ENCODE peak calls at places on chromosomes 3 and 15, in four cellular contexts. One of them, this sample, is unnamed.
A peak's percentile ranks its signal among the peaks of the same experiment; 100 is the strongest.

GRCh38 chr15:48823237-48823636 is 12.4 kb upstream of the CEP152 start:
- DNase-seq in activated CD4-positive, alpha-beta T cell treated with anti-CD3 and anti-CD28 coated beads for 48 hours: no peak
- DNase-seq in choroid plexus epithelial cell: peak; percentile 55
- DNase-seq in hippocampal formation: no peak
- DNase-seq in this sample: no peak

GRCh38 chr3:12990781-12991480 is 82.3 kb downstream of the IQSEC1 start:
- DNase-seq in activated CD4-positive, alpha-beta T cell treated with anti-CD3 and anti-CD28 coated beads for 48 hours: no peak
- DNase-seq in choroid plexus epithelial cell: peak; percentile 49
- DNase-seq in hippocampal formation: no peak
- DNase-seq in this sample: no peak

GRCh38 chr3:76638006-76638405 is 401.9 kb upstream of the ROBO2 start:
- DNase-seq in activated CD4-positive, alpha-beta T cell treated with anti-CD3 and anti-CD28 coated beads for 48 hours: no peak
- DNase-seq in choroid plexus epithelial cell: peak; percentile 27
- DNase-seq in hippocampal formation: no peak
- DNase-seq in this sample: no peak

GRCh38 chr15:47434641-47435040 is 282.7 kb upstream of the SEMA6D start:
- DNase-seq in activated CD4-positive, alpha-beta T cell treated with anti-CD3 and anti-CD28 coated beads for 48 hours: no peak
- DNase-seq in choroid plexus epithelial cell: no peak
- DNase-seq in hippocampal formation: no peak
- DNase-seq in this sample: no peak

GRCh38 chr3:4060064-4060463 is 243.1 kb upstream of the SETMAR start:
- DNase-seq in activated CD4-positive, alpha-beta T cell treated with anti-CD3 and anti-CD28 coated beads for 48 hours: no peak
- DNase-seq in choroid plexus epithelial cell: peak; percentile 2
- DNase-seq in hippocampal formation: no peak
- DNase-seq in this sample: no peak

GRCh38 chr15:25947336-25948080 is 84.4 kb upstream of the ATP10A start:
- DNase-seq in activated CD4-positive, alpha-beta T cell treated with anti-CD3 and anti-CD28 coated beads for 48 hours: peak; percentile 5
- DNase-seq in choroid plexus epithelial cell: no peak
- DNase-seq in hippocampal formation: no peak
- DNase-seq in this sample: peak; percentile 19

GRCh38 chr15:48647963-48648362 is 2.5 kb upstream of the FBN1 start:
- DNase-seq in activated CD4-positive, alpha-beta T cell treated with anti-CD3 and anti-CD28 coated beads for 48 hours: no peak
- DNase-seq in choroid plexus epithelial cell: peak; percentile 71
- DNase-seq in hippocampal formation: no peak
- DNase-seq in this sample: no peak

GRCh38 chr3:154758109-154758868 is 321.8 kb upstream of the MME start:
- DNase-seq in activated CD4-positive, alpha-beta T cell treated with anti-CD3 and anti-CD28 coated beads for 48 hours: no peak
- DNase-seq in choroid plexus epithelial cell: peak; percentile 66
- DNase-seq in hippocampal formation: no peak
- DNase-seq in this sample: peak; percentile 69

GRCh38 chr3:179027326-179027900 is 44.2 kb downstream of the ZMAT3 start:
- DNase-seq in activated CD4-positive, alpha-beta T cell treated with anti-CD3 and anti-CD28 coated beads for 48 hours: peak; percentile 48
- DNase-seq in choroid plexus epithelial cell: peak; percentile 85
- DNase-seq in hippocampal formation: no peak
- DNase-seq in this sample: no peak

GRCh38 chr3:54876694-54877093 is 51.2 kb downstream of the LRTM1 start:
- DNase-seq in activated CD4-positive, alpha-beta T cell treated with anti-CD3 and anti-CD28 coated beads for 48 hours: no peak
- DNase-seq in choroid plexus epithelial cell: no peak
- DNase-seq in hippocampal formation: no peak
- DNase-seq in this sample: no peak

GRCh38 chr3:193971268-193971751 is 164.6 kb upstream of the HES1 start:
- DNase-seq in activated CD4-positive, alpha-beta T cell treated with anti-CD3 and anti-CD28 coated beads for 48 hours: no peak
- DNase-seq in choroid plexus epithelial cell: peak; percentile 79
- DNase-seq in hippocampal formation: no peak
- DNase-seq in this sample: no peak

GRCh38 chr15:56034514-56034913 is 41.1 kb upstream of the NEDD4 start:
- DNase-seq in activated CD4-positive, alpha-beta T cell treated with anti-CD3 and anti-CD28 coated beads for 48 hours: no peak
- DNase-seq in choroid plexus epithelial cell: no peak
- DNase-seq in hippocampal formation: no peak
- DNase-seq in this sample: no peak

GRCh38 chr3:41239587-41239986 is 40.3 kb downstream of the CTNNB1 start:
- DNase-seq in activated CD4-positive, alpha-beta T cell treated with anti-CD3 and anti-CD28 coated beads for 48 hours: no peak
- DNase-seq in choroid plexus epithelial cell: no peak
- DNase-seq in hippocampal formation: no peak
- DNase-seq in this sample: no peak

GRCh38 chr3:104437891-104438290 is 928.8 kb upstream of the ALCAM start:
- DNase-seq in activated CD4-positive, alpha-beta T cell treated with anti-CD3 and anti-CD28 coated beads for 48 hours: no peak
- DNase-seq in choroid plexus epithelial cell: peak; percentile 87
- DNase-seq in hippocampal formation: peak; percentile 49
- DNase-seq in this sample: no peak

GRCh38 chr15:39698444-39699390 is 83.9 kb downstream of the FSIP1 start:
- DNase-seq in activated CD4-positive, alpha-beta T cell treated with anti-CD3 and anti-CD28 coated beads for 48 hours: no peak
- DNase-seq in choroid plexus epithelial cell: no peak
- DNase-seq in hippocampal formation: no peak
- DNase-seq in this sample: no peak

GRCh38 chr3:136152963-136153362 is 43.2 kb downstream of the MSL2 start:
- DNase-seq in activated CD4-positive, alpha-beta T cell treated with anti-CD3 and anti-CD28 coated beads for 48 hours: no peak
- DNase-seq in choroid plexus epithelial cell: no peak
- DNase-seq in hippocampal formation: no peak
- DNase-seq in this sample: no peak

GRCh38 chr3:58231666-58232065 is 5.9 kb upstream of the ABHD6 start:
- DNase-seq in activated CD4-positive, alpha-beta T cell treated with anti-CD3 and anti-CD28 coated beads for 48 hours: no peak
- DNase-seq in choroid plexus epithelial cell: no peak
- DNase-seq in hippocampal formation: no peak
- DNase-seq in this sample: no peak

GRCh38 chr3:37700849-37701248 is 160.8 kb upstream of the CTDSPL start:
- DNase-seq in activated CD4-positive, alpha-beta T cell treated with anti-CD3 and anti-CD28 coated beads for 48 hours: no peak
- DNase-seq in choroid plexus epithelial cell: peak; percentile 4
- DNase-seq in hippocampal formation: no peak
- DNase-seq in this sample: no peak

GRCh38 chr15:91224750-91225380 is 124.8 kb downstream of the SV2B start:
- DNase-seq in activated CD4-positive, alpha-beta T cell treated with anti-CD3 and anti-CD28 coated beads for 48 hours: no peak
- DNase-seq in choroid plexus epithelial cell: peak; percentile 43
- DNase-seq in hippocampal formation: peak; percentile 6
- DNase-seq in this sample: peak; percentile 19

GRCh38 chr15:88605507-88606436 is 15.4 kb upstream of the AEN start:
- DNase-seq in activated CD4-positive, alpha-beta T cell treated with anti-CD3 and anti-CD28 coated beads for 48 hours: peak; percentile 67
- DNase-seq in choroid plexus epithelial cell: peak; percentile 44
- DNase-seq in hippocampal formation: peak; percentile 26
- DNase-seq in this sample: no peak

GRCh38 chr3:23594897-23595670 is 210.7 kb upstream of the UBE2E1 start:
- DNase-seq in activated CD4-positive, alpha-beta T cell treated with anti-CD3 and anti-CD28 coated beads for 48 hours: no peak
- DNase-seq in choroid plexus epithelial cell: peak; percentile 94
- DNase-seq in hippocampal formation: no peak
- DNase-seq in this sample: no peak

GRCh38 chr15:31293655-31294054 is 33.0 kb upstream of the KLF13 start:
- DNase-seq in activated CD4-positive, alpha-beta T cell treated with anti-CD3 and anti-CD28 coated beads for 48 hours: no peak
- DNase-seq in choroid plexus epithelial cell: no peak
- DNase-seq in hippocampal formation: no peak
- DNase-seq in this sample: no peak

GRCh38 chr3:1987983-1988382 is 110.7 kb upstream of the CNTN4 start:
- DNase-seq in activated CD4-positive, alpha-beta T cell treated with anti-CD3 and anti-CD28 coated beads for 48 hours: no peak
- DNase-seq in choroid plexus epithelial cell: peak; percentile 1
- DNase-seq in hippocampal formation: no peak
- DNase-seq in this sample: no peak

GRCh38 chr3:54960736-54961135 is 32.9 kb upstream of the LRTM1 start:
- DNase-seq in activated CD4-positive, alpha-beta T cell treated with anti-CD3 and anti-CD28 coated beads for 48 hours: no peak
- DNase-seq in choroid plexus epithelial cell: no peak
- DNase-seq in hippocampal formation: no peak
- DNase-seq in this sample: no peak

GRCh38 chr15:25860885-25861866 is 2.0 kb downstream of the ATP10A start:
- DNase-seq in activated CD4-positive, alpha-beta T cell treated with anti-CD3 and anti-CD28 coated beads for 48 hours: peak; percentile 35
- DNase-seq in choroid plexus epithelial cell: no peak
- DNase-seq in hippocampal formation: no peak
- DNase-seq in this sample: no peak

GRCh38 chr15:81575436-81576123 is 201.6 kb upstream of the TMC3 start:
- DNase-seq in activated CD4-positive, alpha-beta T cell treated with anti-CD3 and anti-CD28 coated beads for 48 hours: no peak
- DNase-seq in choroid plexus epithelial cell: peak; percentile 42
- DNase-seq in hippocampal formation: no peak
- DNase-seq in this sample: peak; percentile 65

GRCh38 chr3:27532931-27533607 is 48.9 kb upstream of the SLC4A7 start:
- DNase-seq in activated CD4-positive, alpha-beta T cell treated with anti-CD3 and anti-CD28 coated beads for 48 hours: no peak
- DNase-seq in choroid plexus epithelial cell: peak; percentile 49
- DNase-seq in hippocampal formation: no peak
- DNase-seq in this sample: no peak

GRCh38 chr3:112109313-112109712 is 23.1 kb downstream of the C3orf52 start:
- DNase-seq in activated CD4-positive, alpha-beta T cell treated with anti-CD3 and anti-CD28 coated beads for 48 hours: no peak
- DNase-seq in choroid plexus epithelial cell: peak; percentile 37
- DNase-seq in hippocampal formation: no peak
- DNase-seq in this sample: peak; percentile 54

GRCh38 chr15:81270781-81271491 is 53.0 kb downstream of the STARD5 start:
- DNase-seq in activated CD4-positive, alpha-beta T cell treated with anti-CD3 and anti-CD28 coated beads for 48 hours: no peak
- DNase-seq in choroid plexus epithelial cell: no peak
- DNase-seq in hippocampal formation: no peak
- DNase-seq in this sample: no peak

GRCh38 chr3:194905696-194906095 is 220.0 kb downstream of the FAM43A start:
- DNase-seq in activated CD4-positive, alpha-beta T cell treated with anti-CD3 and anti-CD28 coated beads for 48 hours: no peak
- DNase-seq in choroid plexus epithelial cell: peak; percentile 72
- DNase-seq in hippocampal formation: no peak
- DNase-seq in this sample: no peak